ENCODE peak calls at places on chromosomes 12 and 14, in five cellular contexts. L is psoas muscle, J is kidney, C is cardiac muscle cell, I is fibroblast of villous mesenchyme. Y is an unnamed sample.

GRCh38 chr12:52837341-52837741 is 3.2 kb upstream of the KRT79 start:
- DNase-seq in J (no peak), C (peak), I (peak), L (no peak), Y (no peak)

GRCh38 chr14:51575225-51576111 is 76.2 kb upstream of the FRMD6 start:
- DNase-seq in C (no peak), I (no peak), L (no peak), J (no peak), Y (no peak)

GRCh38 chr12:62435337-62436163 is 31.1 kb upstream of the MON2 start:
- DNase-seq in J (peak), I (peak), L (peak), C (peak), Y (peak)

GRCh38 chr12:113997365-113997764 is 31.2 kb upstream of the RBM19 start:
- DNase-seq in I (no peak), C (no peak), L (no peak), J (no peak), Y (no peak)

GRCh38 chr12:7046383-7047143 is 14.0 kb upstream of the C1S start:
- DNase-seq in I (no peak), J (no peak), L (no peak), C (no peak), Y (no peak)

GRCh38 chr12:63844391-63845341 is at the start of gene SRGAP1:
- DNase-seq in L (peak), J (peak), C (peak), I (peak), Y (peak)

GRCh38 chr14:57061009-57061711 is 207.5 kb downstream of the EXOC5 start:
- DNase-seq in C (no peak), L (no peak), I (no peak), J (no peak), Y (no peak)

GRCh38 chr12:7678744-7679143 is 13.0 kb upstream of the APOBEC1 start:
- DNase-seq in C (peak), L (no peak), I (no peak), J (no peak), Y (no peak)

GRCh38 chr14:28652782-28653181 is 113.8 kb upstream of the FOXG1 start:
- DNase-seq in C (no peak), L (no peak), I (no peak), J (no peak), Y (no peak)

GRCh38 chr14:34465069-34465859 is 3.2 kb upstream of the SPTSSA start:
- DNase-seq in J (no peak), C (peak), I (peak), L (no peak), Y (no peak)

GRCh38 chr12:115752151-115752550 is 525.3 kb downstream of the MED13L start:
- DNase-seq in C (peak), L (no peak), J (no peak), I (peak), Y (no peak)

GRCh38 chr12:848519-849191 is 96.3 kb downstream of the WNK1 start:
- DNase-seq in L (no peak), C (peak), I (no peak), J (no peak), Y (no peak)

GRCh38 chr12:121611306-121611705 is 15.0 kb upstream of the ORAI1 start:
- DNase-seq in L (peak), I (no peak), J (no peak), C (no peak), Y (no peak)

GRCh38 chr12:107079172-107080011 is 14.0 kb downstream of the CRY1 start:
- DNase-seq in J (no peak), I (peak), L (no peak), C (peak), Y (no peak)

GRCh38 chr12:73659802-73660201 is 877.8 kb upstream of the ATXN7L3B start:
- DNase-seq in I (no peak), J (no peak), L (no peak), C (no peak), Y (no peak)

GRCh38 chr12:120588948-120589930 is 8.0 kb upstream of the POP5 start:
- DNase-seq in C (no peak), L (peak), I (no peak), J (no peak), Y (peak)

GRCh38 chr14:33916663-33917565 is 34.0 kb downstream of the EGLN3 start:
- DNase-seq in J (no peak), I (no peak), L (no peak), C (peak), Y (no peak)

GRCh38 chr12:6367065-6367968 is 8.0 kb downstream of the SCNN1A start:
- DNase-seq in J (peak), C (peak), I (peak), L (no peak), Y (no peak)

GRCh38 chr14:90458536-90458935 is 61.7 kb downstream of the CALM1 start:
- DNase-seq in L (no peak), C (no peak), J (no peak), I (no peak), Y (no peak)

GRCh38 chr12:56687225-56688128 is 607 bp downstream of the PTGES3 start:
- DNase-seq in J (peak), I (peak), C (peak), L (peak), Y (peak)

GRCh38 chr12:124411291-124411878 is 116.5 kb downstream of the RFLNA start:
- DNase-seq in C (peak), I (peak), J (peak), L (peak), Y (no peak)

GRCh38 chr14:76662580-76662979 is 98.7 kb upstream of the VASH1 start:
- DNase-seq in J (no peak), C (no peak), L (no peak), I (no peak), Y (no peak)

DNA sequence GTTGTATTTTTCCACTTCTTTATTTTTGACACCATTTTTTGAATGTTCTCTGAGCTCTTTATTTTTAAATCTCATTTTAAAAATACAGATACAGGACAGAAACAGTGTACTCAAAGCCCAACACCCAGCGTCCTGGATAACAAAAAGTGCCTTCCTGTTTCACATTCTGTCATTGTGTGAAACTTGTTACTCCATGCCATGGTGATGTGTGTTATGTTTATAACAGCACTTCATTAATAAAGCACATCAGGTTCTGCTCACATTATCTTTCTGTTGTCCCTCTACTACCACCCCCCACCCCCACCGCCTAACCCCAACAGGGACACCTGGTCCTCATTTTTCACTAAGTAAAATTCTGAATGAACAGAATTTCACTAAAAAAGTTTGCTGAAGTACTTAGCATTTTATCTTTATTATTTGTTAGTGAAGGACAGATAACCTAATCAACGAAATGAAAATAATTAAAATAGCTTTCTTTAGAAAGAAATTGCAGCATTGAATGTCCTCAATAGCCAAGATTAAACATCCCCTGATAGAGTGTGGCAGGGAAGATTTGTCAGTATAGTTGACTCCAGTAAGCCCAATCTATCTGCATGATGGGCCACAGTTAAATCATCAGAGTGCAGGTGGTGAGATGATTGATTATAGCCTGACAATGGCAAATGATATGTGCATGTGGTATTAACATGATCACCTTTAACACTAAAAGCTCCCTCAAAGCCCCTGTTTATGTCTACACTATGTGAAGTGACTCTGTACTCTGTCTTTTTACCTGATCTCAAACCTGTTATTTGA is 153.9 kb downstream of the ACSS3 start:
- DNase-seq in C (no peak), J (no peak), I (no peak), L (no peak), Y (no peak)
- H3K4me3 ChIP-seq in C (no peak), J (no peak), I (no peak), L (no peak), Y (no peak)

GRCh38 chr12:2273288-2273687 is 220.5 kb downstream of the CACNA1C start:
- DNase-seq in C (peak), L (peak), J (no peak), I (peak), Y (no peak)
- H3K4me3 ChIP-seq in C (no peak), L (no peak), J (no peak), I (no peak), Y (no peak)

GRCh38 chr14:64233791-64234190 is 60.4 kb downstream of the ESR2 start:
- DNase-seq in L (no peak), C (no peak), I (no peak), J (no peak), Y (no peak)

GRCh38 chr14:64235652-64236640 is 58.2 kb downstream of the ESR2 start:
- DNase-seq in L (no peak), I (no peak), J (no peak), C (no peak), Y (no peak)

GRCh38 chr14:64232095-64232830 is 61.9 kb downstream of the ESR2 start:
- DNase-seq in C (peak), L (no peak), J (no peak), I (peak), Y (no peak)

GRCh38 chr14:64234877-64235651 is 59.1 kb downstream of the ESR2 start:
- DNase-seq in L (no peak), I (peak), J (peak), C (peak), Y (no peak)

GRCh38 chr14:64232944-64233343 is 61.2 kb downstream of the ESR2 start:
- DNase-seq in I (no peak), C (no peak), J (no peak), L (no peak), Y (no peak)
- H3K4me3 ChIP-seq in I (no peak), C (no peak), J (no peak), L (no peak), Y (no peak)

GRCh38 chr12:13215056-13215455 is 18.5 kb downstream of the EMP1 start:
- DNase-seq in J (no peak), L (no peak), C (no peak), I (no peak), Y (no peak)

GRCh38 chr12:13219320-13219719 is 22.8 kb downstream of the EMP1 start:
- DNase-seq in C (no peak), J (no peak), I (no peak), L (no peak), Y (no peak)

GRCh38 chr12:13220848-13221247 is 24.3 kb downstream of the EMP1 start:
- DNase-seq in C (no peak), J (no peak), I (no peak), L (no peak), Y (no peak)

GRCh38 chr12:13222076-13222475 is 25.6 kb downstream of the EMP1 start:
- DNase-seq in L (peak), J (peak), I (no peak), C (no peak), Y (no peak)

DNA sequence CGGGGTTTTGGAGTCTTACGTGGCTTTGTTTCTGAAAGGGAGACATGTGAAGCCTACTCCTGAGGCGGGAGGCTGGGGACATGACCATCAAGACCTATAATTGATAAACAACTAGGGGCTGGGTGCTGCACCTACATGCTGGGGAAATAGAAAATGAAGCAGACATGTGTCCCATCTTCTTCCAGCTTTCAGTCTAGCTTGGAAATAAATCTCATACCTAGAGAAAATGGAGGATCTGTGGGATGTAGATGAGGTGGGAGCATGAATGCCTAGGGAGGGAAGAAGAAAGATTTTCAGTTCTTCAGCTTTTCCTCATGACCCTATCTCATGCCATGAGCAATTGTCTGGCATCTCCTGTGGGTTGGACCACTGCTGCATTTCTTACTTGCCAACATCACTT is 22.1 kb downstream of the EMP1 start:
- DNase-seq in I (no peak), J (no peak), C (no peak), L (no peak), Y (no peak)
- H3K4me3 ChIP-seq in I (no peak), J (no peak), C (no peak), L (no peak), Y (no peak)

GRCh38 chr14:36478782-36479181 is 41.2 kb downstream of the NKX2-1 start:
- DNase-seq in J (no peak), C (no peak), I (no peak), L (no peak), Y (no peak)
- H3K4me3 ChIP-seq in J (no peak), C (no peak), I (no peak), L (no peak), Y (no peak)

DNA sequence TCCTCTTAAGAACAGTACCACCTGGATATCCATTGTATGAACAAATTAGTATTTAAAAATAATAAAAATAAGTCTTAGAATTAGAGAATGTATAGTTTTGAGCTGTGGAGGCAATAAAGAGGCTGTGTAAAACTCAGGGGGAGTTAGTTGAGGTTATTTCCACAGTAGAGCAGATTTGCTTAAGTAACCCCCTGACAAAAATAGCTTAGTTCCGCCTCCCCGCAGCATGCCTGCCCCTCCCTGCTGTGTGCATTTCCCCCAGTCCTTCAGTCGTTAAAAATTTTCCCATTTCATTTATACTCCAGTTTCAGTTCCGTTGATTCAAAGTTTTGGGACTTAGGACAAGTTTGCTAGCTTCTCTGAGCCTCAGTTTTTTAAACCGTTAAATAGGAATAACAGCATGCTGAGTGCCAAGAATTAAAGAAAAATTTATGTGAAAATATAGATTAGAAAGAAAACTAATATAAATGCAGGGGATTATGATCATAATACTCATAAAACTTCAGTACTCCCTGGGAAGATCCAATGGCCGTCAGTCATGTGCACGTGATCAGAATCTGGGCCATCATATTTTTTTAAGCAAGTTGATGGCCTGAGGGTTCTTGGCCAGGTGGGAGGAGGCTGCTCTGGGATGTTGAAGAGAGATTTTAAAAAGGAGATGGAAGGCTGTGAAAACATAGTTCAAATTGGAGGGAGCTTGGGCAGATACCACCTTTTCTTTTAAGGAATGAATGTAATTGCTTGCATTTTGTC is 14.5 kb upstream of the SLC38A2 start:
- DNase-seq in J (peak), L (no peak), I (peak), C (peak), Y (no peak)
- H3K4me3 ChIP-seq in J (no peak), L (peak), I (peak), C (no peak), Y (peak)

DNA sequence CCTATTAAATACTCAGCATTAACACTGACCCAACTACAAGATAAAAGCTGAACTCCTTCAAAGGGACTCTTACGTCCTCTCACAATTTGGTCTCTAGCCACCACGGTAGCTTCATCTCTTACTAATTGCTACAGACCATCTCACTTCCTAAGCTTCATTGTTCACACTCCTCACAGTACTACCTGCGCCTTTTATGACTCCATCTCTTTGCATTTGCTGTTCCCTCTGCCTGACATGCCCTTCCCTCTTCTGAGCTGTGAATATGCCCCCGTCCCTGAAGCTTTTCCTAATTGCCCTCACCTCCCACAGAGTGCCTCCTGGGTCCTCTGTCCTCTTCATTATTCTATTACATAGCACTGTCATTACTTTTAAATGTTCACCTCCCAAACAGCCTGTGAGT is 2.5 kb downstream of the EEA1 start:
- DNase-seq in L (no peak), J (no peak), C (no peak), I (no peak), Y (no peak)
- H3K4me3 ChIP-seq in L (peak), J (no peak), C (no peak), I (peak), Y (no peak)

GRCh38 chr12:66061076-66061475 is 69.5 kb downstream of the LLPH start:
- DNase-seq in C (no peak), L (no peak), J (no peak), I (no peak), Y (no peak)

GRCh38 chr12:66060361-66060907 is 70.1 kb downstream of the LLPH start:
- DNase-seq in L (no peak), J (no peak), C (no peak), I (no peak), Y (no peak)

GRCh38 chr12:66063976-66064375 is 66.6 kb downstream of the LLPH start:
- DNase-seq in I (no peak), C (no peak), J (no peak), L (no peak), Y (no peak)

GRCh38 chr12:66061557-66062279 is 68.8 kb downstream of the LLPH start:
- DNase-seq in I (no peak), C (peak), L (no peak), J (no peak), Y (no peak)

DNA sequence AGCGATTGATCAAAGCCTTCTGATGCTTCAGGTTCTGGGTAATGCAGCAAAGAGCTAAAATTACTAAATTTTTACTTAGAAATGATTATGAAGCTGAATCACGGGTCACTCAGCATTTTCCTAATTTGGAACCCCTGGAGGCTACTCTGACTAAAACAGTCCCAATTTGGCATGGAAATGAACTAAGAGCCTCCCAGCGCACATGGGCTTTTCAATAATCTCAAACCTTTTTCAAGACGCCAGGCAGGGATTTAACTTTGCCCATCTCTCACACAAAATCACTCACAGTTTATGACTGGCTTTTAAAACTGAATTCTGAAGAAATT is 68.3 kb downstream of the LLPH start:
- DNase-seq in C (no peak), I (no peak), L (no peak), J (no peak), Y (no peak)
- H3K4me3 ChIP-seq in C (no peak), I (no peak), L (no peak), J (no peak), Y (no peak)

DNA sequence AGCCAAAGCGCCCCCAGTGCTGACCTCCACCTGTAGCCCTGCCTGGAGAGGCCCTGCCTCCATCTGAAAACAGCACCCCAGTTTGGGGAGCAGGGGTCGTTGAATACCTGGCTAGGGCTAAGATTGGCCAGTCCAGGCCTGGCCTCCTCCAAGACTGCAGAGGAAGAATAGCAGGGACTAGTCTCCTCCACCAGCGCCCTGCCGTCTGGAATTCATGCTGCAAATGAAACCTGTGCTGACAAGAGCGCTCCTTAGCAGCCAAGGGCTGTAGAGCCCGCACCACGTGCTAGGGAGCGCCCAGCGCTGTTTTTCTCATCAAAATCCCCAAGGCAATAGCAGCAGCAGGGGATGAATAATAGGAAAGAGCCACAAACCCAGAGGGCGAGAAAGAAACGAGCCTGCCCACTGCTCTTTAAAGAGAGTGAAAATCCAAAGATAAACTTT is 3.4 kb downstream of the COL2A1 start:
- DNase-seq in J (peak), I (peak), C (peak), L (no peak), Y (no peak)
- H3K4me3 ChIP-seq in J (peak), I (peak), C (peak), L (peak), Y (peak)

Y was measured in upper lobe of right lung.